ENCODE peak calls at places on chromosomes 2 and 18, in seven cellular contexts. One of them, this sample, is unnamed.

GRCh38 chr2:60671971-60672370 is 84.1 kb upstream of the PAPOLG start:
- DNase-seq in Caco-2: no peak
- DNase-seq in ureter: no peak
- DNase-seq in K562: no peak
- DNase-seq in activated CD4-positive, CD25-positive, alpha-beta regulatory T cell treated with anti-CD3 and anti-CD28 coated beads, Interleukin-2, amount 50 U/mL, for 72 hours: no peak
- DNase-seq in fibroblast of the conjunctiva: no peak
- DNase-seq in heart right ventricle: no peak
- DNase-seq in this sample: no peak

GRCh38 chr2:147013696-147014392 is 831.0 kb upstream of the ACVR2A start:
- DNase-seq in ureter: no peak
- DNase-seq in activated CD4-positive, CD25-positive, alpha-beta regulatory T cell treated with anti-CD3 and anti-CD28 coated beads, Interleukin-2, amount 50 U/mL, for 72 hours: no peak
- DNase-seq in Caco-2: no peak
- DNase-seq in heart right ventricle: no peak
- DNase-seq in fibroblast of the conjunctiva: no peak
- DNase-seq in K562: no peak
- DNase-seq in this sample: no peak

GRCh38 chr2:118965737-118966136 is 23.7 kb downstream of the MARCO start:
- DNase-seq in Caco-2: peak; percentile 12
- DNase-seq in fibroblast of the conjunctiva: no peak
- DNase-seq in heart right ventricle: no peak
- DNase-seq in activated CD4-positive, CD25-positive, alpha-beta regulatory T cell treated with anti-CD3 and anti-CD28 coated beads, Interleukin-2, amount 50 U/mL, for 72 hours: no peak
- DNase-seq in ureter: no peak
- DNase-seq in K562: no peak
- DNase-seq in this sample: no peak

GRCh38 chr2:18659891-18660290 is 70.5 kb upstream of the NT5C1B start:
- DNase-seq in fibroblast of the conjunctiva: no peak
- DNase-seq in K562: no peak
- DNase-seq in Caco-2: no peak
- DNase-seq in activated CD4-positive, CD25-positive, alpha-beta regulatory T cell treated with anti-CD3 and anti-CD28 coated beads, Interleukin-2, amount 50 U/mL, for 72 hours: no peak
- DNase-seq in heart right ventricle: no peak
- DNase-seq in ureter: no peak
- DNase-seq in this sample: no peak

GRCh38 chr2:118185210-118186109 is 97.2 kb downstream of the INSIG2 start:
- DNase-seq in fibroblast of the conjunctiva: peak; percentile 18
- DNase-seq in ureter: peak; percentile 54
- DNase-seq in K562: no peak
- DNase-seq in Caco-2: peak; percentile 51
- DNase-seq in heart right ventricle: peak; percentile 39
- DNase-seq in activated CD4-positive, CD25-positive, alpha-beta regulatory T cell treated with anti-CD3 and anti-CD28 coated beads, Interleukin-2, amount 50 U/mL, for 72 hours: peak; percentile 66
- DNase-seq in this sample: peak; percentile 53

GRCh38 chr2:119760876-119761275 is 1.2 kb downstream of the PTPN4 start:
- DNase-seq in activated CD4-positive, CD25-positive, alpha-beta regulatory T cell treated with anti-CD3 and anti-CD28 coated beads, Interleukin-2, amount 50 U/mL, for 72 hours: no peak
- DNase-seq in Caco-2: no peak
- DNase-seq in ureter: no peak
- DNase-seq in heart right ventricle: no peak
- DNase-seq in K562: peak; percentile 22
- DNase-seq in fibroblast of the conjunctiva: peak; percentile 41
- DNase-seq in this sample: no peak

GRCh38 chr2:175883586-175884194 is 118.4 kb downstream of the LNPK start:
- DNase-seq in fibroblast of the conjunctiva: no peak
- DNase-seq in K562: no peak
- DNase-seq in ureter: no peak
- DNase-seq in heart right ventricle: no peak
- DNase-seq in activated CD4-positive, CD25-positive, alpha-beta regulatory T cell treated with anti-CD3 and anti-CD28 coated beads, Interleukin-2, amount 50 U/mL, for 72 hours: no peak
- DNase-seq in Caco-2: no peak
- DNase-seq in this sample: no peak

GRCh38 chr18:12656671-12657047 is 1.2 kb downstream of the SPIRE1 start:
- DNase-seq in activated CD4-positive, CD25-positive, alpha-beta regulatory T cell treated with anti-CD3 and anti-CD28 coated beads, Interleukin-2, amount 50 U/mL, for 72 hours: no peak
- DNase-seq in K562: no peak
- DNase-seq in Caco-2: no peak
- DNase-seq in fibroblast of the conjunctiva: no peak
- DNase-seq in ureter: no peak
- DNase-seq in heart right ventricle: no peak
- DNase-seq in this sample: no peak

GRCh38 chr2:18479901-18480369 is 80.5 kb downstream of the RDH14 start:
- DNase-seq in activated CD4-positive, CD25-positive, alpha-beta regulatory T cell treated with anti-CD3 and anti-CD28 coated beads, Interleukin-2, amount 50 U/mL, for 72 hours: no peak
- DNase-seq in K562: no peak
- DNase-seq in fibroblast of the conjunctiva: peak; percentile 57
- DNase-seq in ureter: no peak
- DNase-seq in Caco-2: no peak
- DNase-seq in heart right ventricle: no peak
- DNase-seq in this sample: no peak

GRCh38 chr2:14773696-14774095 is 141.2 kb downstream of the LRATD1 start:
- DNase-seq in activated CD4-positive, CD25-positive, alpha-beta regulatory T cell treated with anti-CD3 and anti-CD28 coated beads, Interleukin-2, amount 50 U/mL, for 72 hours: no peak
- DNase-seq in ureter: no peak
- DNase-seq in Caco-2: no peak
- DNase-seq in heart right ventricle: no peak
- DNase-seq in fibroblast of the conjunctiva: no peak
- DNase-seq in K562: no peak
- DNase-seq in this sample: no peak